ENCODE peak calls at places on chromosomes 7 and 10, in ten cellular contexts. O, E, C, G, R, W, F, L, K and D are unnamed samples.

GRCh38 chr7:91609525-91609924 is 271.0 kb downstream of the MTERF1 start:
- DNase-seq in R (no peak), E (no peak), F (no peak), O (no peak), C (no peak), L (no peak), K (no peak), W (no peak), G (no peak), D (no peak)

GRCh38 chr7:151088856-151089699 is 2.8 kb downstream of the AGAP3 start:
- DNase-seq in G (peak), O (no peak), W (no peak), K (no peak), R (no peak), F (peak), L (peak), C (peak), E (no peak), D (no peak)

GRCh38 chr10:8962249-8962648 is 907.8 kb downstream of the GATA3 start:
- DNase-seq in F (no peak), L (no peak), E (no peak), G (no peak), C (no peak), K (no peak), W (no peak), O (no peak), R (no peak), D (no peak)

GRCh38 chr7:142030294-142030693 is 34.6 kb downstream of the MGAM start:
- DNase-seq in G (no peak), F (no peak), C (no peak), O (no peak), K (no peak), L (no peak), W (no peak), E (no peak), R (no peak), D (no peak)

GRCh38 chr7:152312316-152312715 is 123.5 kb downstream of the KMT2C start:
- DNase-seq in C (no peak), G (no peak), F (no peak), O (no peak), E (no peak), L (no peak), K (no peak), R (no peak), W (no peak), D (no peak)

GRCh38 chr10:5413012-5413938 is 918 bp downstream of the NET1 start:
- DNase-seq in O (peak), R (peak), W (no peak), G (peak), C (no peak), F (no peak), L (no peak), E (no peak), K (peak), D (no peak)

GRCh38 chr10:92737484-92737883 is 47.7 kb downstream of the HHEX start:
- DNase-seq in C (no peak), E (no peak), W (no peak), K (no peak), L (no peak), O (no peak), G (no peak), F (no peak), R (no peak), D (no peak)

GRCh38 chr7:104960741-104961479 is 53.1 kb upstream of the KMT2E start:
- DNase-seq in G (no peak), F (no peak), O (no peak), W (no peak), R (no peak), E (no peak), C (peak), L (no peak), K (no peak), D (no peak)

GRCh38 chr7:30434140-30434799 is 44.3 kb downstream of the NOD1 start:
- DNase-seq in W (no peak), G (no peak), C (no peak), R (no peak), E (no peak), L (peak), O (no peak), F (no peak), K (no peak), D (no peak)

DNA sequence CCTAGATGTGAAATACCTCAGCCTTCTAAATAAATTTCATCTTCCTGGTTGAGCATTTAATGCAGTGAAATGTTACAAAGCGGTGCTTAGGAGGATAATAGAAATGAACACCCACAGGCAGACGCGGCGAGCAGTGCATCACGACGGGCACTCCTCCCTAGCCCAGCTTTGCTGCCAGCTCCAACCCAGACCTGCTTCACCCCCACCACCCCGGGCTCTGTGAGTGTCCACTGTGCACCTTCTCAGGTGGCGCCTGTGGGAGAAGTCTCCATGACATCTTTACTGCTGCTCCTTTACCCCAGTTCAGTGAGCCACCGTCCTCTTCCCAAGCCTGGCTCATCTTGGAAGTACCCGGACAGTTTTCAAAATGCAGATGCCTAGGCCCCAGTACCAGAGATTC is 5.2 kb upstream of the CHST15 start:
- DNase-seq in E (no peak), C (no peak), O (no peak), L (no peak), W (no peak), R (no peak), F (no peak), K (no peak), G (no peak), D (no peak)
- H3K27ac ChIP-seq in E (no peak), C (no peak), O (no peak), L (no peak), W (no peak), R (no peak), F (no peak), K (no peak), G (no peak), D (no peak)

DNA sequence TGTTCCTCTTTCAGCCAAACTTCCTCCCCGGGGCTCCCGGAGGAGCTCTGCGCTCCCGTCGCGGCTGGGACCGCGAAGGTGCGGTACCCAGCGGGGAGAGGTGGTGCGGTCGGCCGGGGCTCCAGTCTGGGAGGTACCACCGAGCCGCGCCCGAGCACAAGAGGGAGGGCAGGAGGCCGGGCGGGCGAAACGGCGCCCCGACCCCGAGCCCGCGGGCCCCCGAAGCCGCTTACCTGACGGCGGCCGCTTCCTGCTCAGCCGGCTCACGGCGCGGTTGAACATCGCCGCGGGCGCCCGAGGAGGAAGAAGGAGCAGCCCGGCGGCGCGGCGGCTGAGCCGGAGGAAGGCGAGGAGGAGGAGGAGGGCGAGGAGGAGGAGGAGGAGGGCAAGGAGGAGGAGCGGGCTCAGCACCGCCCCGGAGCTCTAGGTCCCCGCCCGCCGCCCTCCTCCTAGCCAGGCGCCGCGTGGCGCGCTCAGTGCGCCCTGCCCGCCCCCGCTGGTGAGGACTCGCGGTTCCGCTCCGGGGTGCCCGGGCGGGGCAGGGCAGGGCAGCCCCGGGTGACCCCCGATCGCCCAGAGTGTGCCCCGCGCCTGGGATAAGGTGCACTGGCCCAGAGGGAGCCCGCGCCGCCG is at the start of gene RGS10:
- DNase-seq in O (peak), E (no peak), R (peak), W (no peak), K (peak), F (peak), C (peak), L (peak), G (peak), D (peak)
- H3K27ac ChIP-seq in O (peak), E (no peak), R (peak), W (peak), K (no peak), F (peak), C (no peak), L (peak), G (peak), D (peak)

GRCh38 chr10:114743552-114744231 is 77.9 kb upstream of the FHIP2A start:
- DNase-seq in W (no peak), R (no peak), O (no peak), C (no peak), K (no peak), L (no peak), F (no peak), G (no peak), E (no peak), D (no peak)
- H3K27ac ChIP-seq in W (peak), R (no peak), O (no peak), C (no peak), K (no peak), L (no peak), F (no peak), G (no peak), E (no peak), D (no peak)

GRCh38 chr10:101013365-101013825 is 13.8 kb downstream of the LZTS2 start:
- DNase-seq in E (no peak), R (no peak), G (no peak), W (no peak), L (no peak), O (no peak), K (no peak), F (no peak), C (no peak), D (no peak)

GRCh38 chr10:101014230-101014884 is 14.7 kb downstream of the LZTS2 start:
- DNase-seq in E (peak), F (peak), W (no peak), L (peak), R (peak), G (no peak), C (peak), K (peak), O (peak), D (peak)

GRCh38 chr10:101012525-101013364 is 13.1 kb downstream of the LZTS2 start:
- DNase-seq in F (peak), K (peak), L (peak), W (no peak), E (peak), O (peak), R (peak), C (peak), G (no peak), D (peak)

GRCh38 chr10:101010329-101010728 is 10.7 kb downstream of the LZTS2 start:
- DNase-seq in G (no peak), F (no peak), R (no peak), C (no peak), O (no peak), L (no peak), W (no peak), E (no peak), K (no peak), D (no peak)

GRCh38 chr10:101011517-101012423 is 12.2 kb downstream of the LZTS2 start:
- DNase-seq in W (no peak), R (peak), O (no peak), F (peak), L (no peak), E (no peak), C (no peak), K (peak), G (no peak), D (no peak)
- H3K27ac ChIP-seq in W (no peak), R (peak), O (no peak), F (no peak), L (no peak), E (peak), C (no peak), K (no peak), G (no peak), D (no peak)

DNA sequence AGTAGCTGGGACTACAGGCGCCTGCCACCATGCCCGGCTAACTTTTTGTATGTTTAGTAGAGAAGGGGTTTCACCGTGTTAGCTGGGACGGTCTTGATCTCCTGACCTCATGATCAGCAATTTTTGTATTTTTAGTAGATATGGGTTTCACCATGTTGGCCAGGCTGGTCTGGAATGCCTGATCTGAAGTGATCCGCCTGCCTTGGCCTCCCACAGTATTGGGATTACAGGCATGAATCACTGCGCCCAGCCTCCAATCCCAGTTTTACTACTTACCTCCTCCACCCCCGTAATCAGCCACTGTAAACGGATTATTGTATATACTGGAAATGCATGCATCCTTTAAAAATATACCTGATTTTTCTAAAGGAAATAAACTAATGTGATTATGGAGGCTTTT is 35.1 kb upstream of the MTPN start:
- DNase-seq in E (no peak), R (no peak), C (no peak), W (no peak), L (no peak), K (no peak), G (no peak), O (no peak), F (no peak), D (no peak)
- H3K27ac ChIP-seq in E (no peak), R (no peak), C (no peak), W (no peak), L (no peak), K (no peak), G (no peak), O (no peak), F (no peak), D (no peak)

DNA sequence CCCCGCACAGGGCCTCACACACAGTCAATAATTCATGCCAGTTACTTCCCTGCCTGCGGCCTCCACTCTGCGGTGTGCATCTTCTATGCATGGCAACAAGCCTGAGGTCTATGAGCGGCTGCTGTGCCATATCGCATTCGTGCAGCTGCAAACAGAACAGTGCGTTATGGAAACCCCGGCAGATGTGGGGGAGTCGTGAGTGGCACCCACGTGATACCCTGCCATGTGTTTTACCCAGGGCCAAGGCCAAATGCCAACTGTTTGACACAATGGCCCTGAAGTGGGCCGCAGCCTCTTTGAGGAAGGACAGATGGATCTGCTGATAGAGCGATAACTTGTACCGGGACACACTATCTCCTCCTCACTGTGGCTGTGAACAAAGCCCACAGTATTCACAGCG is 13.3 kb downstream of the TNS3 start:
- DNase-seq in O (no peak), C (no peak), G (no peak), W (no peak), R (no peak), F (peak), K (no peak), E (peak), L (no peak), D (no peak)
- H3K27ac ChIP-seq in O (no peak), C (no peak), G (no peak), W (peak), R (peak), F (no peak), K (no peak), E (peak), L (no peak), D (no peak)

DNA sequence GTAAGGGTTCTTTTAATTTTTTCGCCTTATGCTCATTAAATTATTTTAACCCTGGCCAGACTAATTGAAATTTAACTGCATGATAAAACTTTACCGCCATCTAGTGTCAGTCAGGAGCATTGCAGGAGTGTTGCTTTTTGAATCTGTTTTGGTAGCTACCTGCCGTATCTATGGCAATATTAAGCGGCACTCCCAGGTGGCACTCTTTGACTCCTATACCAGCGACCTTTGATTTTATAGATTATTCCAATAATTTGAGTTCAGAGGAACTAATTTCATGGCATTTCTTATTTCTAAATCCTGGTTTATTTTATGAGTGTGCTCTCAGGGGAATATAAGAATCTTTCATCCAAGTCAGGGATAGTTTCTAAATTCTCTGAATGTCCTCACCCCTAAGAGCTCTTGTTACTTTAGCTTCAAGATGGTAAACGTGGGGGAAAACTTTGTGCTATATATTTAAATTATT is 198.9 kb downstream of the REEP3 start:
- DNase-seq in K (peak), R (no peak), G (no peak), F (no peak), O (peak), E (no peak), W (no peak), L (no peak), C (no peak), D (peak)
- H3K27ac ChIP-seq in K (no peak), R (no peak), G (no peak), F (no peak), O (no peak), E (no peak), W (no peak), L (no peak), C (no peak), D (no peak)

GRCh38 chr10:127021771-127022170 is 116.5 kb downstream of the DOCK1 start:
- DNase-seq in L (no peak), C (no peak), K (no peak), W (no peak), E (no peak), G (no peak), R (no peak), O (no peak), F (no peak), D (no peak)

GRCh38 chr10:127028556-127028955 is 123.3 kb downstream of the DOCK1 start:
- DNase-seq in O (no peak), K (no peak), E (no peak), C (no peak), F (no peak), W (no peak), G (no peak), R (no peak), L (no peak), D (no peak)

GRCh38 chr10:127027786-127028185 is 122.6 kb downstream of the DOCK1 start:
- DNase-seq in C (no peak), E (no peak), F (no peak), W (no peak), L (no peak), O (no peak), G (no peak), K (no peak), R (no peak), D (no peak)

GRCh38 chr10:127020260-127020659 is 115.0 kb downstream of the DOCK1 start:
- DNase-seq in L (no peak), K (no peak), W (no peak), E (no peak), R (no peak), C (no peak), O (no peak), F (no peak), G (no peak), D (no peak)

DNA sequence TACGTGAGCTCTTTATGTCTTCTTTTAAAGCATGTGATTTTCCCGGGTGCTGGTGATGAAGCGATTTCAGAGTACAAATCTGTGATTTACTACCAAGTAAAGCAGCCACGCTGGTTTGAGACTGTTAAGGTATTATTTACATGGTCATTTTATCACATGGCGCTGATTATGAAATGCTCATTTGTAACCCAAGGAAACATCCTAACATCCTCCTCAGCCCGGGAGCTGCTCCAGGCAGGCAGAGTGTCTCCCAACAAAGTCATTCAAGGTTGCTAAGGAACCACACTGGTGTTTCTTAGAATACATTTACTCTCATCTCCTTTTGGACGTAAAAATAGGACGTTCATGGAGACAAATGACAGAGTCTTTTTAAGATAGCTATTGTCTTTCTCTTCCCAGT is 119.4 kb downstream of the DOCK1 start:
- DNase-seq in G (no peak), O (no peak), W (no peak), C (no peak), K (no peak), L (peak), E (no peak), R (no peak), F (no peak), D (no peak)
- H3K27ac ChIP-seq in G (no peak), O (no peak), W (no peak), C (no peak), K (no peak), L (no peak), E (no peak), R (no peak), F (no peak), D (no peak)

GRCh38 chr10:15387021-15387420 is 15.9 kb upstream of the FAM171A1 start:
- DNase-seq in E (no peak), L (no peak), C (no peak), G (no peak), F (no peak), R (no peak), K (no peak), O (no peak), W (no peak), D (no peak)
- H3K27ac ChIP-seq in E (no peak), L (no peak), C (no peak), G (no peak), F (no peak), R (no peak), K (no peak), O (no peak), W (no peak), D (no peak)